ENCODE peak calls at places on chromosomes 11 and 22, in five cellular contexts. X is sigmoid colon, D is transverse colon, Y is GM12878, A is K562. R is an unnamed sample.

GRCh38 chr11:662689-663274 is 25.7 kb downstream of the DRD4 start:
- DNase-seq in A (peak), Y (no peak), X (no peak), D (peak), R (peak)

GRCh38 chr11:19774817-19775600 is 62.4 kb downstream of the NAV2 start:
- DNase-seq in X (no peak), A (no peak), D (no peak), Y (no peak), R (no peak)

GRCh38 chr11:8262552-8263108 is 1.0 kb downstream of the LMO1 start:
- DNase-seq in Y (no peak), X (peak), D (peak), A (no peak), R (no peak)

GRCh38 chr11:45659818-45660160 is 5.6 kb downstream of the CHST1 start:
- DNase-seq in Y (no peak), D (no peak), X (peak), A (no peak), R (no peak)

GRCh38 chr22:43066844-43067385 is 22.3 kb downstream of the TTLL1 start:
- DNase-seq in A (no peak), D (no peak), X (no peak), Y (no peak), R (no peak)

GRCh38 chr11:68741536-68741935 is 9.8 kb downstream of the TESMIN start:
- DNase-seq in A (no peak), X (no peak), Y (no peak), D (no peak), R (no peak)

GRCh38 chr22:39251762-39252460 is 7.1 kb upstream of the PDGFB start:
- DNase-seq in A (no peak), Y (no peak), X (no peak), D (no peak), R (no peak)

GRCh38 chr11:45994421-45995341 is 72.2 kb downstream of the LARGE2 start:
- DNase-seq in Y (no peak), A (peak), D (no peak), X (no peak), R (no peak)

GRCh38 chr11:94938399-94939055 is 34.8 kb downstream of the CWC15 start:
- DNase-seq in D (no peak), Y (no peak), A (no peak), X (peak), R (no peak)

GRCh38 chr11:19571906-19572305 is 140.7 kb upstream of the NAV2 start:
- DNase-seq in D (no peak), A (no peak), Y (no peak), X (no peak), R (no peak)

GRCh38 chr22:20446383-20446970 is 8.9 kb upstream of the SCARF2 start:
- DNase-seq in D (no peak), X (no peak), A (no peak), Y (no peak), R (no peak)

GRCh38 chr22:30694638-30695350 is at the start of gene OSBP2:
- DNase-seq in Y (no peak), D (peak), X (peak), A (peak), R (no peak)

GRCh38 chr11:126394036-126394435 is 38.5 kb downstream of the ST3GAL4 start:
- DNase-seq in A (no peak), Y (no peak), X (no peak), D (no peak), R (no peak)

GRCh38 chr11:117670924-117671323 is 126.1 kb downstream of the DSCAML1 start:
- DNase-seq in X (no peak), Y (no peak), D (no peak), A (no peak), R (no peak)

GRCh38 chr11:94417386-94417987 is 16.3 kb upstream of the GPR83 start:
- DNase-seq in D (no peak), A (no peak), X (no peak), Y (no peak), R (no peak)

GRCh38 chr11:46490576-46491100 is 99.1 kb upstream of the CHRM4 start:
- DNase-seq in Y (no peak), D (no peak), A (no peak), X (no peak), R (no peak)

GRCh38 chr22:24247564-24248344 is 2.9 kb upstream of the GGT5 start:
- DNase-seq in X (peak), Y (no peak), D (peak), A (peak), R (peak)

GRCh38 chr22:37519268-37520195 is at the start of gene CARD10:
- DNase-seq in D (peak), X (no peak), Y (no peak), A (peak), R (no peak)

GRCh38 chr11:13718394-13718793 is 49.9 kb downstream of the FAR1 start:
- DNase-seq in A (no peak), D (no peak), Y (no peak), X (no peak), R (no peak)

GRCh38 chr11:12088531-12088930 is 21.9 kb upstream of the MICAL2 start:
- DNase-seq in X (no peak), D (no peak), A (no peak), Y (no peak), R (no peak)
- H3K4me3 ChIP-seq in X (no peak), D (no peak), A (no peak), Y (no peak), R (no peak)

GRCh38 chr11:72786305-72787261 is 7.3 kb downstream of the STARD10 start:
- DNase-seq in Y (no peak), X (no peak), D (peak), A (no peak), R (no peak)
- TF ChIP-seq POLR2AphosphoS5 in Y (no peak), X (no peak), D (peak), A (no peak), R (no peak)

DNA sequence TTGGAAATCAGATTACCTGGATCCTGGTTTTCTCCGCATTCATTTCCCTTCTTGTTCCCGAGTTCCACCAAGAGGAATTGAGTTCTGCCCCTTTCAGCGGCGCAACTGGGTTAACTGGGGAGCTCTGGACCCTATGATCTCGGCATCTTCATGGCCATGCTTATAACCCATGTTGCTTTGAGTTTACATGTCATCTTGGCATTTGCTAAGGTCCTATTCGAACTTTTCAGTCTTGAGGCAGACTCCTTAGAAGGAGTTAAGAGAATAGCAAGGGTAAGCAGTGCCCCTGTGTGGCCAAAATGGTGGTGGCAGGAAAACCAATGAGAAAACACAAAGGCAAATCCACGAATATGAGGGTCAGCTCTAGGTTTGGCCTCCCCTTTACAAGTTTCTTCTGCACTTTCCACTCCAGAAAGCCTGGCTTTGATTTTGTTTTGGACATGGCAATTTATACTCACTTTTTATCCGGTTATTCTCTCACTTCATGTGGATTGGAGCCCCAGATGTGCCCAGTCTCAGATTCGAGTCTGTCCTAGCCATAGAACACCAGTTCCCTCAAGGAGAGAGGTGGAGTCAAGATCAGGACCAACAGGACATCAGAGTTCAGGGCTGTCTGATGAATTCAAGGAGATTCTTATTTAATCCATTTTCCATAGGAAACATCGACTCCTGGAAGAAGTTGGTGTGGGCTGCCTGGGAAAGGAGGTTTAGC is 55.3 kb upstream of the FBXO3 start:
- DNase-seq in D (peak), Y (peak), X (no peak), A (peak), R (peak)
- H3K4me3 ChIP-seq in D (peak), Y (no peak), X (peak), A (no peak), R (peak)

GRCh38 chr11:17073370-17074027 is 4.0 kb downstream of the RPS13 start:
- DNase-seq in A (no peak), X (no peak), D (no peak), Y (no peak), R (no peak)
- TF ChIP-seq POLR2AphosphoS5 in A (peak), X (no peak), D (no peak), Y (no peak), R (peak)

DNA sequence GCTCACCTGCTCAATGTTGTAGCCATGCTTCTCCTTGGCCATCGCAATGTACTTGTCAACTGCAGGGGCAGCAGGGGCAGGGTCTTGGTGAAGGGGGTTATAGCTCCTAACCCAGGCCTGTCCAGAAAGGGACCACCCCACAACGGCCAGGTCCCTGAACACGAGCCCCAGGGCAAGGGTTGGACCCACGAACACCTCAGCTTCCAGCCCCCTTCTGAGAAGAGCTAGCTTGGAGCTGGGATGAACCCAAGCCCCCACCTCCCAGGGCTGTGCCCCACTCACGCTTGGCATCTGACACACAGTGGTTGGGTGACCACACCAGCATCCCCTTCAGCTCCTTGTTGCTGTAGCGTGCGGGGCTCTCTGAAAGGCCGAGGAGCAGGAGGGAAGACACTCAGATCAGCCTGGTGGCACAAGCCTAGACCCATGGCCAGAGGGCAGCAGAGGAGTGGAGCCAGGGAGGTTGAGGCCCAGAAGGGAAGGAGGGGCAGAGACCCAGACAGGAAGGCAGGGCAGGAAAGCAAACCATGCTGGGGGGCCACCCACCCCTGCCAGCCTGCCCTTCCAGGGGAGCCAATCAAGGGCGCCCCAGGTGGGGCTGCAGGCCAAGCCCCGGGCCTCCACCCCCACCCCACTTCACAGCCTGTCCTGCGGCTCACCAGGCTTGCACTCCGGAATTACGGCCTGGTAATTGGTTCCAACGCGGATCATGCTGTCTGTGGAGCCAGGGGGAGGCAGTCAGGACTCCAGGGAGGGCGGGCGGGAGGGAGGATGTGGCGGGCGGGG is 1.9 kb downstream of the RCOR2 start:
- DNase-seq in A (no peak), Y (no peak), X (no peak), D (no peak), R (no peak)
- H3K4me3 ChIP-seq in A (no peak), Y (no peak), X (no peak), D (no peak), R (no peak)

GRCh38 chr11:57530596-57531507 is at the start of gene TIMM10:
- DNase-seq in A (peak), X (peak), Y (peak), D (peak), R (peak)
- TF ChIP-seq POLR2AphosphoS5 in A (peak), X (peak), Y (peak), D (peak), R (peak)

DNA sequence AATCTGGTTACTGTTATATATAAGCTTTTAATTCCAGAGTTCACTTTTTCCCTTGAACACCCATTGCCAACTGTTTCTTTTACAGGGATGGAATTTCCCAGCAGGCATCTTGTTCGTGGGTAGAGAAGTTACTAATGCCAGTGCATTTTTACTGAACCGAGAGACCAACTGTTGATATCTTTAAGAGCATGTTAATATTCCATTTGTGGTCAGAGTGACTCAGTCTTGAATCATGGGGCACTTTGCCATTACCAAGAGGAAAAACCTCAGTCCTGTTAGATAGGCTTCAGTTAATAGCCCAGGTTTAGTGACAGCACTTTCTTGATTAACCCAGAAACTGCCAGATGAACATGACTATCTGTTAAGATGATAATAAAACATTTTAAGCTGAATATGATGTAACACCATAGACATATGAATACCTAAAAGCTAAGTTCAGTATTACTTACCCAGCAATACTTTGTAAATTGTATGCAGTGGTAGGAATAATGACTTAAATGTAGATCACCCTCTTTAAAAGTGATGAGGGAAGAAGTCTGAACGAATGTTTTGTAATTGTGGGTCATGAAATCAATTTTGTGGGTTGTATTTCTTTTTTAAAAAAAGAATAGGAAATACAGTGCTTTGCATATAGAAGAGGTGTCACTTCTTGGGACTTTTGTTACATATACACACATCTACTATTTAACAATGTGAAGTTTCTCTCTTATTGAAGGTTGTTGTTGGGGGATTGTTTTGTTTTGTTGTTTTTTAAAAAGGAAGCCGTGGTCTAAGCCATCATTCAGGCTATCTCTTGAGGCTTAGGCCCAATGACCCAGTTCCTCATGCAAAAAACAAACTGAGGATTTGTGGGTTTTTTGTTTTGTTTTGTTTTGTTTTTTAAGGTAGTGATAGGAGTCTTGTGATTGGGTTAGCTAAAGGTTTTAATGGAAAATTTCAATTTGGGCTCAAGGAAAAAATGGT is 79.2 kb upstream of the GRIK4 start:
- DNase-seq in A (peak), X (no peak), D (no peak), Y (peak), R (peak)
- H3K4me3 ChIP-seq in A (no peak), X (no peak), D (no peak), Y (no peak), R (peak)

DNA sequence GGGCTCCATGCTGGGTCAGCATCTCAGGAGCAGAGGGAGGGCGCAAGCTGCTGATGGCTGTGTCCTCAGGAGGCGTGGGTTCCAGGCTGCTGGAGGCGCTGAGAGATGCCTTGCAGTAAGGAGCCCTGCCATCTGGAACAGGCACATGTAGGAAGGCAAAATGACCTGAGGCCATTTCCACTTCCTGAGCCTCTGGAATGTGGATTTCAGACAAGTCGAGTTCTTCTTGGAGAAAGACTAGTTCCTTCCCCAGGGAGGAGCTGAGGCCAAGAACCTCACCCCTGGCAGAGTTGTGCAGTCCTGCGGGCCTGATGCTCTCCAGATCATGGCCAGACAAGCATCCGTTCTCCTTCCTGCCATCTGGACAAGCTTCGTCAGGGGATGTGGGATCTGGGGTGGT is 19.3 kb downstream of the HPS4 start:
- DNase-seq in Y (no peak), X (no peak), A (no peak), D (no peak), R (no peak)
- TF ChIP-seq POLR2AphosphoS5 in Y (no peak), X (no peak), A (no peak), D (no peak), R (no peak)

R was measured in Panc1.